ENCODE peak calls at places on chromosome 3, in eight cellular contexts. G, M, I, N, L, H, S and Q are unnamed samples.

GRCh38 chr3:89851974-89852621 is 744.7 kb downstream of the EPHA3 start:
- DNase-seq in G (peak; percentile 4), M (peak; percentile 29), I (peak; percentile 94), N (peak; percentile 30), L (no peak), H (no peak), S (peak; percentile 88), Q (no peak)

GRCh38 chr3:171994646-171995441 is 44.5 kb upstream of the FNDC3B start:
- DNase-seq in G (peak; percentile 91), M (no peak), I (no peak), N (no peak), L (no peak), H (no peak), S (no peak), Q (no peak)

GRCh38 chr3:29937185-29937584 is 656.3 kb downstream of the RBMS3 start:
- DNase-seq in G (peak; percentile 8), M (no peak), I (no peak), N (no peak), L (no peak), H (no peak), S (no peak), Q (no peak)

GRCh38 chr3:194306109-194306686 is 44.9 kb downstream of the CPN2 start:
- DNase-seq in G (no peak), M (peak; percentile 75), I (peak; percentile 74), N (no peak), L (no peak), H (no peak), S (no peak), Q (peak; percentile 67)

GRCh38 chr3:14274999-14275961 is 96.7 kb downstream of the LSM3 start:
- DNase-seq in G (no peak), M (no peak), I (peak; percentile 78), N (no peak), L (no peak), H (no peak), S (peak; percentile 42), Q (no peak)

GRCh38 chr3:29759021-29759359 is 478.1 kb downstream of the RBMS3 start:
- DNase-seq in G (no peak), M (no peak), I (no peak), N (peak; percentile 21), L (no peak), H (no peak), S (no peak), Q (no peak)

GRCh38 chr3:193872265-193872753 is 263.6 kb upstream of the HES1 start:
- DNase-seq in G (peak; percentile 99), M (no peak), I (peak; percentile 57), N (no peak), L (no peak), H (no peak), S (no peak), Q (no peak)

GRCh38 chr3:50539356-50539838 is 28.1 kb downstream of the C3orf18 start:
- DNase-seq in G (no peak), M (no peak), I (peak; percentile 67), N (no peak), L (no peak), H (no peak), S (no peak), Q (no peak)

GRCh38 chr3:18420584-18420983 is 4.6 kb downstream of the SATB1 start:
- DNase-seq in G (no peak), M (no peak), I (no peak), N (no peak), L (no peak), H (no peak), S (no peak), Q (no peak)

GRCh38 chr3:61381745-61382392 is 130.6 kb upstream of the FHIT start:
- DNase-seq in G (peak; percentile 1), M (no peak), I (no peak), N (no peak), L (no peak), H (no peak), S (peak; percentile 26), Q (no peak)

GRCh38 chr3:185335799-185336198 is 27.1 kb upstream of the MAP3K13 start:
- DNase-seq in G (peak; percentile 59), M (no peak), I (no peak), N (no peak), L (no peak), H (no peak), S (no peak), Q (no peak)

GRCh38 chr3:53229171-53229570 is 26.7 kb downstream of the TKT start:
- DNase-seq in G (no peak), M (no peak), I (no peak), N (no peak), L (no peak), H (no peak), S (no peak), Q (no peak)

GRCh38 chr3:23567917-23568316 is 237.8 kb upstream of the UBE2E1 start:
- DNase-seq in G (peak; percentile 97), M (no peak), I (no peak), N (peak; percentile 25), L (no peak), H (no peak), S (no peak), Q (no peak)

GRCh38 chr3:136818191-136818850 is 605 bp upstream of the SLC35G2 start:
- DNase-seq in G (peak; percentile 84), M (no peak), I (peak; percentile 88), N (peak; percentile 78), L (peak; percentile 36), H (no peak), S (peak; percentile 15), Q (peak; percentile 18)

GRCh38 chr3:186321746-186322145 is 40.3 kb downstream of the DGKG start:
- DNase-seq in G (no peak), M (no peak), I (no peak), N (no peak), L (no peak), H (no peak), S (no peak), Q (no peak)

GRCh38 chr3:88626426-88627120 is 476.8 kb downstream of the C3orf38 start:
- DNase-seq in G (no peak), M (no peak), I (no peak), N (no peak), L (no peak), H (no peak), S (peak; percentile 22), Q (no peak)

GRCh38 chr3:94862703-94863102 is 799.8 kb downstream of the NSUN3 start:
- DNase-seq in G (no peak), M (no peak), I (peak; percentile 61), N (no peak), L (no peak), H (no peak), S (peak; percentile 16), Q (no peak)

GRCh38 chr3:167732313-167733065 is 2.2 kb downstream of the PDCD10 start:
- DNase-seq in G (no peak), M (no peak), I (no peak), N (no peak), L (no peak), H (no peak), S (no peak), Q (no peak)

GRCh38 chr3:30578986-30579579 is 27.3 kb upstream of the TGFBR2 start:
- DNase-seq in G (peak; percentile 42), M (no peak), I (no peak), N (no peak), L (no peak), H (no peak), S (no peak), Q (no peak)

DNA sequence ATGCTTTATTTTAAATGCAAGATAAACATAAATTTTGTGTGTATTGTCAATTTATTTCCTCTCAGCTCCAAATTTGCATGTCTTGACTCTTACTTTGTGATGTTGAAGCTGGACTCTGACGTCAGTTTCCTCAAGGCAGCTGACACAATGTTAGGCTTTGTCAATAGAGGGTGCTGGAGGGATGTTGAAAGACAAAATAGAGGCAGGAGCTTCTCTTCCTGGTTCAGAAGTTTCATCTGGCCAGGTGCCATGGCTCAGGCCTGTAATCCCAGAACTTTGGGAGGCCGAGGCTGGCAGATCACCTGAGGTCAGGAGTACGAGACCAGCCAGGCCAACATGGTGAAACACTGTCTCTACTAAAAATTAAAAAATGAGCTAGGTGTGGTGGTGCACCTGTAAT is 408.6 kb downstream of the GBE1 start:
- DNase-seq in G (peak; percentile 12), M (no peak), I (peak; percentile 62), N (peak; percentile 16), L (no peak), H (no peak), S (peak; percentile 36), Q (no peak)
- TF ChIP-seq CTCF in G (peak; percentile 13), M (no peak), I (peak; percentile 65), N (no peak), L (no peak), H (no peak), S (peak; percentile 24), Q (no peak)

GRCh38 chr3:73144276-73144675 is 82.8 kb downstream of the EBLN2 start:
- DNase-seq in G (no peak), M (no peak), I (peak; percentile 7), N (peak; percentile 24), L (no peak), H (no peak), S (no peak), Q (no peak)
- H3K27ac ChIP-seq in G (no peak overlapping the region), M (no peak overlapping the region), I (peak overlapping the region; percentile 65), N (peak overlapping the region; percentile 35), L (no peak overlapping the region), H (peak overlapping the region; percentile 17), S (no peak overlapping the region), Q (no peak overlapping the region)

GRCh38 chr3:148991219-148992026 is at the start of gene GYG1:
- DNase-seq in G (peak; percentile 68), M (peak; percentile 93), I (peak; percentile 93), N (peak; percentile 82), L (peak; percentile 85), H (peak; percentile 20), S (peak; percentile 81), Q (peak; percentile 78)
- H3K4me3 ChIP-seq in G (peak within 1 kb of the TSS; percentile 66), M (peak within 1 kb of the TSS; percentile 73), I (peak within 1 kb of the TSS; percentile 78), N (peak within 1 kb of the TSS; percentile 94), L (peak within 1 kb of the TSS; percentile 77), H (peak within 1 kb of the TSS; percentile 76), S (peak within 1 kb of the TSS; percentile 85), Q (peak within 1 kb of the TSS; percentile 90)

GRCh38 chr3:169579086-169579485 is 84.4 kb downstream of the MECOM start:
- DNase-seq in G (no peak), M (no peak), I (no peak), N (no peak), L (no peak), H (no peak), S (no peak), Q (no peak)

GRCh38 chr3:169578381-169578780 is 85.1 kb downstream of the MECOM start:
- DNase-seq in G (no peak), M (no peak), I (no peak), N (no peak), L (no peak), H (no peak), S (no peak), Q (no peak)

GRCh38 chr3:169574531-169574930 is 89.0 kb downstream of the MECOM start:
- DNase-seq in G (no peak), M (no peak), I (no peak), N (no peak), L (no peak), H (no peak), S (no peak), Q (no peak)

GRCh38 chr3:169575381-169575780 is 88.1 kb downstream of the MECOM start:
- DNase-seq in G (peak; percentile 45), M (no peak), I (peak; percentile 46), N (no peak), L (no peak), H (no peak), S (no peak), Q (no peak)

DNA sequence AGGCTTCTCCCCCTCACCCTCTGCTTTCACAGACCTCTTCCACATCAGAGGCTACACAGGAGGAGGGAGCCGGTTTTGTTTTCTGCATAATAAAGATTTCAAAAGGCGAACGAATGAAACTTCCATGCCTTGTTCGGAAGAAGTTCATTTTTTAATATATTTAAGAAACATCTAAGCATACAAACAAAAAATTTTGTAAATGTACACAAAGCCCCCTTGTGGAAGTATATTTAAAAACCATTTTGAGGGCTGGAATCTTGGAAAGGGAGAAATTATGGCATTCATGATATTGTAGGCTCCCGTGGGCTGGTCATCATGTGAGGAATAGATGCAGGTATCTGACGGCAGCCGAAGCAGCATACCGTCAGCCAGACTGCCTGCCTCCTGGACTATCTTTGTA is 90.4 kb downstream of the MECOM start:
- DNase-seq in G (no peak), M (no peak), I (no peak), N (no peak), L (no peak), H (no peak), S (no peak), Q (no peak)
- TF ChIP-seq CTCF in G (peak; percentile 16), M (no peak), I (peak; percentile 41), N (peak; percentile 10), L (no peak), H (no peak), S (peak; percentile 34), Q (no peak)